ENCODE peak calls at places on chromosomes 11 and 22, in six cellular contexts. X is pancreas; B is activated naive CD4-positive, alpha-beta T cell treated with anti-CD3 and anti-CD28 coated beads, Interleukin-2, amount 50 U/mL, for 72 hours; T is body of pancreas; V is RWPE2; C is aorta. R is an unnamed sample.

GRCh38 chr11:2194877-2195755 is 23.5 kb upstream of the TH start:
- ATAC-seq in B (peak; percentile 23), C (no peak), T (peak; percentile 24), V (no peak), X (peak; percentile 48), R (no peak)

GRCh38 chr11:13152736-13153541 is 124.7 kb upstream of the BMAL1 start:
- ATAC-seq in T (no peak), C (no peak), X (peak; percentile 64), B (no peak), V (no peak), R (no peak)

GRCh38 chr11:96338910-96339703 is 3.9 kb downstream of the MAML2 start:
- ATAC-seq in C (no peak), X (peak; percentile 16), T (no peak), B (peak; percentile 19), V (peak; percentile 51), R (peak; percentile 27)

GRCh38 chr11:3949132-3949531 is 93.7 kb downstream of the STIM1 start:
- ATAC-seq in X (no peak), T (no peak), V (no peak), B (peak; percentile 66), C (no peak), R (peak; percentile 68)

GRCh38 chr11:45852712-45853101 is 5.4 kb downstream of the CRY2 start:
- ATAC-seq in X (no peak), C (no peak), T (no peak), B (peak; percentile 35), V (no peak), R (no peak)

GRCh38 chr11:15757299-15757698 is 599.0 kb downstream of the SOX6 start:
- ATAC-seq in C (no peak), B (no peak), X (no peak), T (no peak), V (no peak), R (peak; percentile 80)

GRCh38 chr11:130032931-130033330 is 30.3 kb upstream of the PRDM10 start:
- ATAC-seq in T (no peak), V (no peak), C (no peak), X (no peak), B (no peak), R (no peak)

GRCh38 chr22:40212126-40212525 is 34.4 kb downstream of the TNRC6B start:
- ATAC-seq in T (no peak), X (no peak), C (no peak), B (no peak), V (no peak), R (no peak)

GRCh38 chr11:69640995-69641581 is at the start of gene CCND1:
- ATAC-seq in V (peak; percentile 60), C (peak; percentile 51), B (no peak), X (peak; percentile 47), T (peak; percentile 40), R (peak; percentile 19)

GRCh38 chr11:72764503-72764902 is 12.3 kb upstream of the ARAP1 start:
- ATAC-seq in T (no peak), B (no peak), V (no peak), C (no peak), X (peak; percentile 59), R (no peak)

R was measured in activated T-helper 17 cell treated with anti-CD3 and anti-CD28 coated beads, Interleukin-2, amount 50 U/mL, for 72 hours.